ENCODE peak calls at places on chromosomes 6 and 20, in eight cellular contexts. F is psoas muscle, V is choroid plexus epithelial cell, G is fibroblast of villous mesenchyme, K is T-helper 9 cell, H is NCI-H1092 treated with DMSO at 0.1 percent for 48 hours, Z is IMR-90, P is A549. T is an unnamed sample.

GRCh38 chr6:1384549-1385128 is 4.7 kb upstream of the FOXF2 start:
- DNase-seq in P (no peak), H (no peak), K (no peak), Z (no peak), F (no peak), G (no peak), V (no peak), T (peak; percentile 6)

GRCh38 chr6:138004423-138005287 is 102.6 kb downstream of the PERP start:
- DNase-seq in K (no peak), P (peak; percentile 47), V (peak; percentile 66), H (peak; percentile 0), Z (peak; percentile 41), G (peak; percentile 24), F (no peak), T (peak; percentile 47)

GRCh38 chr20:23200914-23201313 is 114.8 kb upstream of the CD93 start:
- DNase-seq in Z (peak; percentile 8), H (peak; percentile 23), P (peak; percentile 66), V (peak; percentile 52), G (no peak), F (peak; percentile 68), K (no peak), T (no peak)

GRCh38 chr6:30683137-30683979 is 3.1 kb downstream of the PPP1R18 start:
- DNase-seq in F (peak; percentile 57), H (no peak), P (no peak), V (no peak), G (no peak), Z (no peak), K (no peak), T (no peak)

GRCh38 chr6:16129623-16130243 is 847 bp downstream of the MYLIP start:
- DNase-seq in K (no peak), G (no peak), H (no peak), F (no peak), P (no peak), V (peak; percentile 25), Z (peak; percentile 5), T (peak; percentile 23)

GRCh38 chr6:153090241-153090930 is 40.7 kb downstream of the RGS17 start:
- DNase-seq in F (no peak), G (peak; percentile 85), K (no peak), Z (peak; percentile 93), P (peak; percentile 51), V (peak; percentile 92), H (no peak), T (peak; percentile 64)

GRCh38 chr6:128112494-128112893 is 211.6 kb upstream of the THEMIS start:
- DNase-seq in V (peak; percentile 33), H (no peak), G (peak; percentile 39), F (no peak), K (no peak), Z (peak; percentile 10), P (no peak), T (no peak)

GRCh38 chr6:12233693-12234551 is 56.2 kb upstream of the EDN1 start:
- DNase-seq in V (peak; percentile 91), H (peak; percentile 1), F (no peak), Z (peak; percentile 84), P (peak; percentile 71), K (no peak), G (peak; percentile 81), T (peak; percentile 90)

GRCh38 chr20:1900321-1900791 is 5.1 kb downstream of the SIRPA start:
- DNase-seq in V (peak; percentile 85), P (peak; percentile 89), H (peak; percentile 37), G (peak; percentile 72), K (no peak), F (peak; percentile 72), Z (peak; percentile 80), T (peak; percentile 88)

GRCh38 chr20:33034901-33035492 is 3.5 kb downstream of the BPIFB6 start:
- DNase-seq in G (no peak), F (peak; percentile 20), K (no peak), V (no peak), P (no peak), H (no peak), Z (no peak), T (no peak)

GRCh38 chr6:169725270-169726048 is 1.2 kb upstream of the PHF10 start:
- DNase-seq in P (peak; percentile 78), H (peak; percentile 68), F (peak; percentile 84), Z (peak; percentile 94), K (no peak), V (peak; percentile 79), G (peak; percentile 97), T (no peak)

GRCh38 chr6:153150767-153151440 is 19.8 kb upstream of the RGS17 start:
- DNase-seq in K (no peak), V (no peak), H (no peak), Z (no peak), F (no peak), G (peak; percentile 58), P (no peak), T (no peak)

GRCh38 chr20:39968495-39968894 is 720.5 kb downstream of the MAFB start:
- DNase-seq in V (no peak), Z (no peak), H (no peak), F (no peak), P (no peak), K (no peak), G (no peak), T (no peak)

GRCh38 chr6:138468320-138469015 is 30.8 kb downstream of the NHSL1 start:
- DNase-seq in Z (peak; percentile 73), P (peak; percentile 86), V (peak; percentile 78), H (no peak), G (no peak), F (no peak), K (no peak), T (peak; percentile 17)

GRCh38 chr6:33416386-33417126 is 1.4 kb downstream of the CUTA start:
- DNase-seq in V (no peak), F (no peak), G (no peak), Z (peak; percentile 55), P (no peak), H (no peak), K (no peak), T (no peak)

GRCh38 chr6:102026649-102027048 is 633.1 kb downstream of the GRIK2 start:
- DNase-seq in V (no peak), G (no peak), H (no peak), K (no peak), F (no peak), P (peak; percentile 0), Z (no peak), T (no peak)

GRCh38 chr20:32522775-32523612 is 62.1 kb downstream of the NOL4L start:
- DNase-seq in H (peak; percentile 66), F (no peak), Z (peak; percentile 55), K (no peak), V (no peak), G (no peak), P (no peak), T (no peak)

GRCh38 chr20:49558826-49559225 is 9.1 kb downstream of the PTGIS start:
- DNase-seq in Z (no peak), V (no peak), P (no peak), G (no peak), K (no peak), F (no peak), H (no peak), T (no peak)

T was measured in astrocyte of the hippocampus.